ENCODE peak calls at places on chromosomes 2 and 18, in five cellular contexts. L is GM12865; V is mammary epithelial cell; M is stimulated activated CD8-positive, alpha-beta memory T cell treated with anti-CD3 and anti-CD28 coated beads, Interleukin-7, amount 100 ng/mL, for 24 hours; U is effector CD4-positive, alpha-beta T cell. S is an unnamed sample.

GRCh38 chr2:54680397-54681032 is 42.9 kb upstream of the EML6 start:
- DNase-seq in V (peak; percentile 64), U (no peak), M (no peak), L (peak; percentile 69), S (no peak)

GRCh38 chr18:7568426-7568825 is 1.3 kb downstream of the PTPRM start:
- DNase-seq in M (no peak), L (no peak), V (no peak), U (no peak), S (no peak)

GRCh38 chr2:123101434-123101833 is 923.7 kb upstream of the CNTNAP5 start:
- DNase-seq in U (no peak), V (no peak), L (no peak), M (no peak), S (no peak)

GRCh38 chr2:200137275-200137674 is 169.2 kb upstream of the SPATS2L start:
- DNase-seq in V (no peak), U (no peak), L (no peak), M (no peak), S (no peak)

GRCh38 chr2:58341047-58341446 is 99.9 kb upstream of the FANCL start:
- DNase-seq in L (peak; percentile 13), V (no peak), U (no peak), M (no peak), S (no peak)

GRCh38 chr2:217552081-217552480 is 450.7 kb downstream of the TNS1 start:
- DNase-seq in M (no peak), L (no peak), U (no peak), V (no peak), S (peak; percentile 71)

GRCh38 chr2:51068237-51068636 is 36.3 kb upstream of the NRXN1 start:
- DNase-seq in M (no peak), U (no peak), L (no peak), V (no peak), S (no peak)

GRCh38 chr2:226151157-226151556 is 648.5 kb downstream of the IRS1 start:
- DNase-seq in U (no peak), L (no peak), M (no peak), V (no peak), S (no peak)

GRCh38 chr2:105390454-105390853 is 8.4 kb downstream of the FHL2 start:
- DNase-seq in V (no peak), L (no peak), M (no peak), U (no peak), S (no peak)

GRCh38 chr2:8847400-8847799 is 10.0 kb upstream of the KIDINS220 start:
- DNase-seq in U (no peak), L (no peak), M (no peak), V (no peak), S (no peak)

GRCh38 chr18:58321986-58322385 is 278.0 kb downstream of the NEDD4L start:
- DNase-seq in L (peak; percentile 71), U (peak; percentile 7), V (peak; percentile 86), M (no peak), S (peak; percentile 88)

GRCh38 chr2:1299053-1299452 is 114.2 kb upstream of the TPO start:
- DNase-seq in U (no peak), L (no peak), M (no peak), V (no peak), S (no peak)

GRCh38 chr18:45805551-45805950 is 19.9 kb upstream of the SIGLEC15 start:
- DNase-seq in U (no peak), M (no peak), L (no peak), V (no peak), S (no peak)

GRCh38 chr2:20188851-20189250 is 36.1 kb downstream of the SDC1 start:
- DNase-seq in M (no peak), V (no peak), L (no peak), U (no peak), S (no peak)

S was measured in trophoblast cell.